ENCODE peak calls at places on chromosomes 13 and 19, in four cellular contexts. A, Q, T and N are unnamed samples.
A peak's percentile ranks its signal among the peaks of the same experiment; 100 is the strongest.

GRCh38 chr19:13794388-13794751 is 873 bp upstream of the ZSWIM4 start:
- DNase-seq in T (peak; percentile 80), Q (no peak), A (no peak), N (no peak)

GRCh38 chr13:110683203-110683883 is 22.6 kb downstream of the CARS2 start:
- DNase-seq in T (no peak), Q (peak; percentile 28), A (no peak), N (peak; percentile 43)

GRCh38 chr19:55459950-55460657 is 1.3 kb downstream of the ISOC2 start:
- DNase-seq in Q (no peak), T (no peak), A (no peak), N (no peak)

GRCh38 chr19:1767464-1767933 is 14.2 kb downstream of the ONECUT3 start:
- DNase-seq in T (peak; percentile 91), A (peak; percentile 84), Q (peak; percentile 44), N (peak; percentile 28)

GRCh38 chr19:17402982-17403855 is 2.2 kb downstream of the BST2 start:
- DNase-seq in A (peak; percentile 94), T (peak; percentile 70), Q (peak; percentile 50), N (peak; percentile 41)

GRCh38 chr13:27868639-27869435 is 51.0 kb upstream of the PDX1 start:
- DNase-seq in A (no peak), T (peak; percentile 31), Q (no peak), N (peak; percentile 38)

GRCh38 chr19:21358768-21359451 is at the start of gene ZNF738:
- DNase-seq in T (peak; percentile 94), A (peak; percentile 78), Q (peak; percentile 80), N (peak; percentile 91)

GRCh38 chr19:44207126-44207803 is 5.1 kb upstream of the ZNF227 start:
- DNase-seq in T (peak; percentile 94), A (peak; percentile 84), Q (peak; percentile 70), N (peak; percentile 90)

GRCh38 chr19:10450853-10451609 is 30.7 kb downstream of the PDE4A start:
- DNase-seq in T (no peak), Q (no peak), A (peak; percentile 69), N (peak; percentile 57)

GRCh38 chr19:38173324-38174041 is 50.5 kb downstream of the DPF1 start:
- DNase-seq in Q (no peak), A (no peak), T (peak; percentile 94), N (no peak)

GRCh38 chr19:29273000-29273691 is 60.2 kb upstream of the UQCRFS1 start:
- DNase-seq in A (no peak), Q (no peak), T (no peak), N (no peak)

GRCh38 chr19:45340232-45340898 is at the start of gene KLC3:
- DNase-seq in A (peak; percentile 76), T (no peak), Q (peak; percentile 13), N (peak; percentile 66)

GRCh38 chr19:16076958-16077611 is 790 bp downstream of the TPM4 start:
- DNase-seq in T (peak; percentile 63), Q (no peak), A (peak; percentile 25), N (no peak)

GRCh38 chr13:75455962-75456361 is 26.0 kb downstream of the TBC1D4 start:
- DNase-seq in A (no peak), Q (no peak), T (no peak), N (no peak)

GRCh38 chr13:21957833-21958232 is 287.0 kb downstream of the FGF9 start:
- DNase-seq in T (peak; percentile 71), Q (no peak), A (no peak), N (no peak)

GRCh38 chr13:33004454-33004853 is 11.8 kb upstream of the KL start:
- DNase-seq in A (no peak), Q (no peak), T (no peak), N (no peak)

GRCh38 chr19:54095136-54095858 is 5.3 kb downstream of the OSCAR start:
- DNase-seq in Q (no peak), T (no peak), A (no peak), N (no peak)

GRCh38 chr19:19039901-19040300 is 6.5 kb downstream of the ARMC6 start:
- DNase-seq in A (no peak), T (no peak), Q (no peak), N (no peak)

GRCh38 chr19:8445488-8446001 is 770 bp downstream of the HNRNPM start:
- DNase-seq in T (peak; percentile 66), Q (peak; percentile 41), A (peak; percentile 27), N (no peak)

GRCh38 chr13:110415669-110416068 is 108.6 kb downstream of the COL4A2 start:
- DNase-seq in T (no peak), Q (no peak), A (no peak), N (no peak)

GRCh38 chr13:99374994-99375805 is 68.0 kb upstream of the GPR183 start:
- DNase-seq in A (no peak), Q (no peak), T (no peak), N (no peak)

GRCh38 chr19:11887247-11887617 is 350 bp upstream of the ZNF69 start:
- DNase-seq in Q (no peak), T (peak; percentile 27), A (no peak), N (no peak)

GRCh38 chr13:35699805-35700204 is 223.3 kb upstream of the MAB21L1 start:
- DNase-seq in T (peak; percentile 62), Q (no peak), A (no peak), N (no peak)

GRCh38 chr13:88507909-88508308 is 836.7 kb downstream of the SLITRK5 start:
- DNase-seq in T (no peak), Q (no peak), A (no peak), N (no peak)

GRCh38 chr19:3868770-3869456 is at the start of gene ZFR2:
- DNase-seq in Q (no peak), T (no peak), A (no peak), N (peak; percentile 67)

GRCh38 chr19:17803264-17803896 is 8.4 kb downstream of the B3GNT3 start:
- DNase-seq in Q (no peak), T (no peak), A (no peak), N (no peak)

GRCh38 chr13:92806215-92806614 is 420.4 kb upstream of the GPC6 start:
- DNase-seq in A (no peak), T (no peak), Q (no peak), N (no peak)

GRCh38 chr13:73981595-73981994 is 152.6 kb downstream of the KLF12 start:
- DNase-seq in Q (no peak), T (peak; percentile 11), A (no peak), N (no peak)

GRCh38 chr19:11422163-11423068 is 3.3 kb upstream of the RGL3 start:
- DNase-seq in A (peak; percentile 60), T (peak; percentile 71), Q (peak; percentile 43), N (peak; percentile 48)

GRCh38 chr19:16153582-16154336 is 10.3 kb downstream of the HSH2D start:
- DNase-seq in Q (no peak), A (no peak), T (no peak), N (no peak)

GRCh38 chr19:35226748-35227147 is 1.8 kb downstream of the FAM187B start:
- DNase-seq in T (no peak), A (no peak), Q (no peak), N (no peak)

GRCh38 chr19:8673281-8673891 is 25.2 kb downstream of the ACTL9 start:
- DNase-seq in Q (no peak), T (no peak), A (no peak), N (no peak)

GRCh38 chr13:70905035-70905434 is 796.8 kb upstream of the KLHL1 start:
- DNase-seq in Q (no peak), T (no peak), A (no peak), N (no peak)